ENCODE peak calls at places on chromosomes 4 and X, in seven cellular contexts. Z is SK-N-SH treated with all-trans-retinoic acid at 6 μM for 48 hours; K is naive thymus-derived CD8-positive, alpha-beta T cell; W is heart right ventricle; A is RWPE2; H is left colon; F is activated CD4-positive, alpha-beta T cell treated with anti-CD3 and anti-CD28 coated beads for 36 hours. B is an unnamed sample.

GRCh38 chr4:74230902-74231499 is 73.1 kb downstream of the MTHFD2L start:
- ATAC-seq in K (no peak), A (peak), Z (peak), F (peak), H (peak), W (peak), B (peak)

GRCh38 chrX:108712886-108713285 is 23.5 kb downstream of the IRS4 start:
- ATAC-seq in K (no peak), Z (no peak), H (no peak), F (no peak), W (no peak), A (no peak), B (no peak)

GRCh38 chr4:2861631-2862436 is 18.2 kb downstream of the ADD1 start:
- ATAC-seq in K (no peak), F (peak), W (no peak), H (no peak), A (no peak), Z (peak), B (no peak)

GRCh38 chr4:173135241-173135847 is 33.3 kb upstream of the GALNT7 start:
- ATAC-seq in H (no peak), K (no peak), W (no peak), F (no peak), A (no peak), Z (peak), B (no peak)

GRCh38 chr4:183873389-183874185 is 31.5 kb upstream of the STOX2 start:
- ATAC-seq in H (no peak), F (no peak), W (no peak), K (no peak), Z (no peak), A (peak), B (no peak)

GRCh38 chr4:73945674-73946449 is 36.0 kb downstream of the PF4 start:
- ATAC-seq in F (no peak), Z (no peak), W (no peak), K (no peak), H (no peak), A (no peak), B (no peak)

GRCh38 chr4:121113680-121114079 is 41.3 kb upstream of the NDNF start:
- ATAC-seq in H (no peak), A (no peak), W (no peak), K (no peak), Z (no peak), F (peak), B (peak)

GRCh38 chr4:186132577-186133277 is 28.2 kb downstream of the FAM149A start:
- ATAC-seq in K (no peak), A (peak), H (peak), W (no peak), Z (peak), F (peak), B (peak)

GRCh38 chrX:3585719-3586118 is 127.7 kb downstream of the PRKX start:
- ATAC-seq in Z (no peak), F (no peak), W (no peak), A (no peak), H (no peak), K (no peak), B (no peak)

GRCh38 chr4:6342530-6343293 is 73.1 kb downstream of the WFS1 start:
- ATAC-seq in Z (no peak), F (no peak), W (peak), A (no peak), K (no peak), H (no peak), B (no peak)

GRCh38 chr4:5865896-5866599 is 26.8 kb downstream of the CRMP1 start:
- ATAC-seq in A (no peak), H (no peak), Z (no peak), K (no peak), W (no peak), F (peak), B (peak)

GRCh38 chr4:186740822-186741221 is 17.2 kb upstream of the FAT1 start:
- ATAC-seq in A (no peak), F (no peak), W (no peak), K (no peak), H (no peak), Z (no peak), B (no peak)

GRCh38 chrX:149207518-149207917 is 297.6 kb downstream of the IDS start:
- ATAC-seq in W (no peak), Z (no peak), H (no peak), F (no peak), K (no peak), A (no peak), B (no peak)

GRCh38 chr4:151407466-151408379 is 1.3 kb upstream of the FHIP1A start:
- ATAC-seq in W (peak), H (peak), Z (no peak), F (peak), K (peak), A (peak), B (peak)

GRCh38 chr4:103754844-103755243 is 35.1 kb upstream of the TACR3 start:
- ATAC-seq in F (no peak), K (no peak), A (peak), H (peak), Z (no peak), W (no peak), B (no peak)

GRCh38 chrX:16089086-16089485 is 34.3 kb upstream of the GRPR start:
- ATAC-seq in W (no peak), A (no peak), H (no peak), Z (no peak), F (no peak), K (no peak), B (no peak)

GRCh38 chr4:80434238-80434637 is 98.7 kb downstream of the CFAP299 start:
- ATAC-seq in A (peak), Z (peak), H (no peak), F (no peak), W (no peak), K (no peak), B (no peak)

GRCh38 chr4:104345598-104346242 is 149.0 kb downstream of the CXXC4 start:
- ATAC-seq in A (no peak), H (no peak), F (no peak), K (no peak), Z (no peak), W (no peak), B (no peak)

GRCh38 chrX:42946544-42947223 is 168.7 kb upstream of the PPP1R2C start:
- ATAC-seq in K (no peak), A (no peak), H (no peak), F (peak), Z (no peak), W (no peak), B (peak)

GRCh38 chr4:168247603-168248002 is 70.9 kb downstream of the DDX60 start:
- ATAC-seq in A (no peak), W (no peak), F (no peak), K (no peak), H (no peak), Z (no peak), B (no peak)

GRCh38 chr4:140113653-140114052 is 40.3 kb downstream of the MAML3 start:
- ATAC-seq in Z (no peak), K (no peak), H (peak), F (no peak), A (no peak), W (no peak), B (no peak)

GRCh38 chrX:136039968-136040367 is 54.7 kb downstream of the SLC9A6 start:
- ATAC-seq in W (no peak), F (no peak), A (no peak), K (no peak), Z (peak), H (no peak), B (no peak)

GRCh38 chr4:102819588-102820365 is 7.6 kb downstream of the UBE2D3 start:
- ATAC-seq in Z (no peak), F (peak), H (peak), K (peak), A (no peak), W (no peak), B (peak)

GRCh38 chr4:2260336-2261109 is 1.4 kb downstream of the MXD4 start:
- ATAC-seq in K (no peak), H (no peak), Z (no peak), A (no peak), W (no peak), F (no peak), B (no peak)

GRCh38 chrX:48470110-48470832 is at the start of gene SLC38A5:
- ATAC-seq in K (no peak), F (no peak), W (no peak), A (no peak), H (peak), Z (no peak), B (no peak)